ENCODE peak calls at places on chromosomes 3 and 15, in eight cellular contexts. S, N, Y, T, I, G, A and H are unnamed samples.
A peak's percentile ranks its signal among the peaks of the same experiment; 100 is the strongest.

GRCh38 chr15:78195735-78196201 is 38.6 kb downstream of the ACSBG1 start:
- DNase-seq in S (peak; percentile 30), N (peak; percentile 76), Y (no peak), T (no peak), I (peak; percentile 91), G (no peak), A (peak; percentile 48), H (peak; percentile 65)

GRCh38 chr3:23275814-23276213 is 72.7 kb downstream of the UBE2E2 start:
- DNase-seq in S (no peak), N (no peak), Y (no peak), T (no peak), I (no peak), G (no peak), A (no peak), H (no peak)

GRCh38 chr3:115248274-115248673 is 101.2 kb upstream of the ZBTB20 start:
- DNase-seq in S (peak; percentile 18), N (no peak), Y (no peak), T (no peak), I (no peak), G (no peak), A (no peak), H (no peak)

GRCh38 chr3:187684880-187685279 is 14.7 kb upstream of the SST start:
- DNase-seq in S (peak; percentile 62), N (no peak), Y (no peak), T (no peak), I (no peak), G (no peak), A (no peak), H (no peak)

GRCh38 chr3:55362206-55362960 is 124.7 kb downstream of the WNT5A start:
- DNase-seq in S (peak; percentile 14), N (no peak), Y (no peak), T (no peak), I (no peak), G (no peak), A (no peak), H (no peak)

GRCh38 chr15:98438907-98439306 is 209.4 kb upstream of the IGF1R start:
- DNase-seq in S (no peak), N (peak; percentile 53), Y (no peak), T (no peak), I (peak; percentile 5), G (no peak), A (no peak), H (no peak)

GRCh38 chr3:69446402-69447072 is 60.6 kb upstream of the FRMD4B start:
- DNase-seq in S (no peak), N (no peak), Y (peak; percentile 78), T (no peak), I (no peak), G (no peak), A (no peak), H (no peak)

GRCh38 chr15:87623832-87624231 is 632.7 kb downstream of the NTRK3 start:
- DNase-seq in S (no peak), N (no peak), Y (no peak), T (no peak), I (peak; percentile 2), G (no peak), A (peak; percentile 49), H (peak; percentile 64)

GRCh38 chr3:58679451-58679850 is 12.9 kb upstream of the FAM3D start:
- DNase-seq in S (no peak), N (no peak), Y (no peak), T (no peak), I (no peak), G (no peak), A (no peak), H (no peak)

GRCh38 chr3:156811092-156811862 is 14.9 kb upstream of the LEKR1 start:
- DNase-seq in S (peak; percentile 46), N (no peak), Y (no peak), T (no peak), I (no peak), G (no peak), A (no peak), H (no peak)

GRCh38 chr3:127714151-127714571 is 41.4 kb downstream of the ABTB1 start:
- DNase-seq in S (peak; percentile 25), N (no peak), Y (no peak), T (no peak), I (no peak), G (no peak), A (no peak), H (no peak)

GRCh38 chr3:197372076-197372661 is 73.8 kb upstream of the DLG1 start:
- DNase-seq in S (peak; percentile 71), N (peak; percentile 62), Y (no peak), T (no peak), I (peak; percentile 34), G (no peak), A (no peak), H (no peak)

GRCh38 chr3:138775254-138775595 is 59.5 kb downstream of the PIK3CB start:
- DNase-seq in S (peak; percentile 36), N (no peak), Y (no peak), T (no peak), I (no peak), G (no peak), A (no peak), H (no peak)

GRCh38 chr3:48428863-48429415 is 947 bp downstream of the PLXNB1 start:
- DNase-seq in S (peak; percentile 20), N (peak; percentile 93), Y (peak; percentile 25), T (peak; percentile 53), I (peak; percentile 89), G (no peak), A (no peak), H (peak; percentile 55)

GRCh38 chr3:56985460-56986327 is 74.8 kb upstream of the SPATA12 start:
- DNase-seq in S (peak; percentile 53), N (peak; percentile 74), Y (no peak), T (no peak), I (no peak), G (no peak), A (peak; percentile 4), H (no peak)

GRCh38 chr3:55775366-55775765 is 288.3 kb upstream of the WNT5A start:
- DNase-seq in S (no peak), N (no peak), Y (no peak), T (no peak), I (no peak), G (no peak), A (no peak), H (no peak)

GRCh38 chr3:9226326-9226725 is 23.1 kb downstream of the SRGAP3 start:
- DNase-seq in S (peak; percentile 86), N (no peak), Y (no peak), T (no peak), I (no peak), G (no peak), A (no peak), H (no peak)

GRCh38 chr3:127455541-127456450 is 134.7 kb downstream of the TPRA1 start:
- DNase-seq in S (peak; percentile 68), N (peak; percentile 90), Y (peak; percentile 26), T (peak; percentile 93), I (peak; percentile 98), G (peak; percentile 92), A (peak; percentile 80), H (peak; percentile 90)

GRCh38 chr15:38455096-38455495 is 1.2 kb downstream of the FAM98B start:
- DNase-seq in S (no peak), N (no peak), Y (no peak), T (no peak), I (no peak), G (no peak), A (peak; percentile 40), H (no peak)

GRCh38 chr3:138351151-138351550 is 2.8 kb downstream of the MRAS start:
- DNase-seq in S (no peak), N (no peak), Y (no peak), T (no peak), I (no peak), G (no peak), A (no peak), H (no peak)

GRCh38 chr3:49805367-49805782 is 2.3 kb downstream of the INKA1 start:
- DNase-seq in S (peak; percentile 98), N (peak; percentile 96), Y (no peak), T (no peak), I (no peak), G (peak; percentile 87), A (peak; percentile 58), H (no peak)

GRCh38 chr3:186208328-186208989 is 99.6 kb upstream of the ETV5 start:
- DNase-seq in S (no peak), N (no peak), Y (no peak), T (no peak), I (peak; percentile 50), G (no peak), A (peak; percentile 49), H (no peak)